ENCODE peak calls at places on chromosomes 11 and 22, in six cellular contexts. One of them, this sample, is unnamed.

GRCh38 chr11:61061081-61061826 is 41.0 kb upstream of the CD5 start:
- DNase-seq in activated T-helper 9 cell treated with anti-CD3 and anti-CD28 coated beads, Interleukin-2, amount 50 U/mL, for 16 hours: peak
- DNase-seq in GOT3: peak
- DNase-seq in fibroblast of the conjunctiva: no peak
- DNase-seq in RCC 7860: no peak
- DNase-seq in cardiac fibroblast: peak
- DNase-seq in this sample: no peak

GRCh38 chr11:128299132-128299726 is 288.1 kb downstream of the ETS1 start:
- DNase-seq in activated T-helper 9 cell treated with anti-CD3 and anti-CD28 coated beads, Interleukin-2, amount 50 U/mL, for 16 hours: no peak
- DNase-seq in GOT3: no peak
- DNase-seq in fibroblast of the conjunctiva: peak
- DNase-seq in RCC 7860: no peak
- DNase-seq in cardiac fibroblast: peak
- DNase-seq in this sample: no peak

GRCh38 chr22:30829901-30830550 is 135.4 kb downstream of the OSBP2 start:
- DNase-seq in activated T-helper 9 cell treated with anti-CD3 and anti-CD28 coated beads, Interleukin-2, amount 50 U/mL, for 16 hours: no peak
- DNase-seq in GOT3: peak
- DNase-seq in fibroblast of the conjunctiva: peak
- DNase-seq in RCC 7860: peak
- DNase-seq in cardiac fibroblast: peak
- DNase-seq in this sample: no peak

GRCh38 chr11:33319965-33320813 is 63.0 kb downstream of the HIPK3 start:
- DNase-seq in activated T-helper 9 cell treated with anti-CD3 and anti-CD28 coated beads, Interleukin-2, amount 50 U/mL, for 16 hours: no peak
- DNase-seq in GOT3: no peak
- DNase-seq in fibroblast of the conjunctiva: no peak
- DNase-seq in RCC 7860: no peak
- DNase-seq in cardiac fibroblast: no peak
- DNase-seq in this sample: no peak

GRCh38 chr11:118306556-118306955 is 2.0 kb downstream of the CD3E start:
- DNase-seq in activated T-helper 9 cell treated with anti-CD3 and anti-CD28 coated beads, Interleukin-2, amount 50 U/mL, for 16 hours: peak
- DNase-seq in GOT3: no peak
- DNase-seq in fibroblast of the conjunctiva: no peak
- DNase-seq in RCC 7860: no peak
- DNase-seq in cardiac fibroblast: no peak
- DNase-seq in this sample: no peak

GRCh38 chr11:74710291-74710938 is 20.8 kb downstream of the CHRDL2 start:
- DNase-seq in activated T-helper 9 cell treated with anti-CD3 and anti-CD28 coated beads, Interleukin-2, amount 50 U/mL, for 16 hours: no peak
- DNase-seq in GOT3: no peak
- DNase-seq in fibroblast of the conjunctiva: no peak
- DNase-seq in RCC 7860: no peak
- DNase-seq in cardiac fibroblast: peak
- DNase-seq in this sample: no peak

GRCh38 chr11:121066623-121067022 is 34.4 kb upstream of the TECTA start:
- DNase-seq in activated T-helper 9 cell treated with anti-CD3 and anti-CD28 coated beads, Interleukin-2, amount 50 U/mL, for 16 hours: no peak
- DNase-seq in GOT3: no peak
- DNase-seq in fibroblast of the conjunctiva: no peak
- DNase-seq in RCC 7860: no peak
- DNase-seq in cardiac fibroblast: no peak
- DNase-seq in this sample: no peak

GRCh38 chr11:46369458-46370152 is 11.9 kb upstream of the MDK start:
- DNase-seq in activated T-helper 9 cell treated with anti-CD3 and anti-CD28 coated beads, Interleukin-2, amount 50 U/mL, for 16 hours: peak
- DNase-seq in GOT3: no peak
- DNase-seq in fibroblast of the conjunctiva: peak
- DNase-seq in RCC 7860: peak
- DNase-seq in cardiac fibroblast: peak
- DNase-seq in this sample: no peak

GRCh38 chr11:41301023-41301422 is 158.4 kb downstream of the LRRC4C start:
- DNase-seq in activated T-helper 9 cell treated with anti-CD3 and anti-CD28 coated beads, Interleukin-2, amount 50 U/mL, for 16 hours: no peak
- DNase-seq in GOT3: no peak
- DNase-seq in fibroblast of the conjunctiva: no peak
- DNase-seq in RCC 7860: peak
- DNase-seq in cardiac fibroblast: peak
- DNase-seq in this sample: no peak

GRCh38 chr22:31866918-31867317 is 77.4 kb upstream of the YWHAH start:
- DNase-seq in activated T-helper 9 cell treated with anti-CD3 and anti-CD28 coated beads, Interleukin-2, amount 50 U/mL, for 16 hours: no peak
- DNase-seq in GOT3: no peak
- DNase-seq in fibroblast of the conjunctiva: no peak
- DNase-seq in RCC 7860: no peak
- DNase-seq in cardiac fibroblast: no peak
- DNase-seq in this sample: no peak

GRCh38 chr11:452203-452744 is 2.2 kb downstream of the PTDSS2 start:
- DNase-seq in activated T-helper 9 cell treated with anti-CD3 and anti-CD28 coated beads, Interleukin-2, amount 50 U/mL, for 16 hours: no peak
- DNase-seq in GOT3: no peak
- DNase-seq in fibroblast of the conjunctiva: no peak
- DNase-seq in RCC 7860: no peak
- DNase-seq in cardiac fibroblast: no peak
- DNase-seq in this sample: peak

GRCh38 chr22:18987765-18988164 is 51.7 kb upstream of the PRODH start:
- DNase-seq in activated T-helper 9 cell treated with anti-CD3 and anti-CD28 coated beads, Interleukin-2, amount 50 U/mL, for 16 hours: no peak
- DNase-seq in GOT3: no peak
- DNase-seq in fibroblast of the conjunctiva: no peak
- DNase-seq in RCC 7860: no peak
- DNase-seq in cardiac fibroblast: peak
- DNase-seq in this sample: no peak

GRCh38 chr11:72111803-72112540 is 523 bp downstream of the ANAPC15 start:
- DNase-seq in activated T-helper 9 cell treated with anti-CD3 and anti-CD28 coated beads, Interleukin-2, amount 50 U/mL, for 16 hours: peak
- DNase-seq in GOT3: peak
- DNase-seq in fibroblast of the conjunctiva: peak
- DNase-seq in RCC 7860: peak
- DNase-seq in cardiac fibroblast: peak
- DNase-seq in this sample: peak

GRCh38 chr11:65216830-65217229 is 35.1 kb downstream of the CAPN1 start:
- DNase-seq in activated T-helper 9 cell treated with anti-CD3 and anti-CD28 coated beads, Interleukin-2, amount 50 U/mL, for 16 hours: no peak
- DNase-seq in GOT3: no peak
- DNase-seq in fibroblast of the conjunctiva: no peak
- DNase-seq in RCC 7860: no peak
- DNase-seq in cardiac fibroblast: no peak
- DNase-seq in this sample: no peak

GRCh38 chr11:107707128-107707760 is 4.6 kb downstream of the SLN start:
- DNase-seq in activated T-helper 9 cell treated with anti-CD3 and anti-CD28 coated beads, Interleukin-2, amount 50 U/mL, for 16 hours: no peak
- DNase-seq in GOT3: no peak
- DNase-seq in fibroblast of the conjunctiva: no peak
- DNase-seq in RCC 7860: peak
- DNase-seq in cardiac fibroblast: no peak
- DNase-seq in this sample: no peak

GRCh38 chr11:44761546-44761961 is 34.8 kb downstream of the TSPAN18 start:
- DNase-seq in activated T-helper 9 cell treated with anti-CD3 and anti-CD28 coated beads, Interleukin-2, amount 50 U/mL, for 16 hours: no peak
- DNase-seq in GOT3: no peak
- DNase-seq in fibroblast of the conjunctiva: no peak
- DNase-seq in RCC 7860: no peak
- DNase-seq in cardiac fibroblast: no peak
- DNase-seq in this sample: peak

GRCh38 chr22:27580311-27580897 is 221.2 kb downstream of the MN1 start:
- DNase-seq in activated T-helper 9 cell treated with anti-CD3 and anti-CD28 coated beads, Interleukin-2, amount 50 U/mL, for 16 hours: no peak
- DNase-seq in GOT3: no peak
- DNase-seq in fibroblast of the conjunctiva: no peak
- DNase-seq in RCC 7860: peak
- DNase-seq in cardiac fibroblast: no peak
- DNase-seq in this sample: no peak

GRCh38 chr22:49045276-49045675 is 782.4 kb downstream of the BRD1 start:
- DNase-seq in activated T-helper 9 cell treated with anti-CD3 and anti-CD28 coated beads, Interleukin-2, amount 50 U/mL, for 16 hours: no peak
- DNase-seq in GOT3: no peak
- DNase-seq in fibroblast of the conjunctiva: no peak
- DNase-seq in RCC 7860: no peak
- DNase-seq in cardiac fibroblast: no peak
- DNase-seq in this sample: no peak

GRCh38 chr22:41197808-41198585 is 7.1 kb upstream of the L3MBTL2 start:
- DNase-seq in activated T-helper 9 cell treated with anti-CD3 and anti-CD28 coated beads, Interleukin-2, amount 50 U/mL, for 16 hours: peak
- DNase-seq in GOT3: no peak
- DNase-seq in fibroblast of the conjunctiva: no peak
- DNase-seq in RCC 7860: no peak
- DNase-seq in cardiac fibroblast: peak
- DNase-seq in this sample: peak

GRCh38 chr11:65411681-65412070 is 10.9 kb upstream of the NEAT1 start:
- DNase-seq in activated T-helper 9 cell treated with anti-CD3 and anti-CD28 coated beads, Interleukin-2, amount 50 U/mL, for 16 hours: no peak
- DNase-seq in GOT3: no peak
- DNase-seq in fibroblast of the conjunctiva: no peak
- DNase-seq in RCC 7860: no peak
- DNase-seq in cardiac fibroblast: no peak
- DNase-seq in this sample: no peak

GRCh38 chr11:61526956-61527731 is 18.6 kb downstream of the LRRC10B start:
- DNase-seq in activated T-helper 9 cell treated with anti-CD3 and anti-CD28 coated beads, Interleukin-2, amount 50 U/mL, for 16 hours: no peak
- DNase-seq in GOT3: no peak
- DNase-seq in fibroblast of the conjunctiva: no peak
- DNase-seq in RCC 7860: no peak
- DNase-seq in cardiac fibroblast: no peak
- DNase-seq in this sample: no peak

GRCh38 chr11:88282789-88283188 is 54.7 kb downstream of the CTSC start:
- DNase-seq in activated T-helper 9 cell treated with anti-CD3 and anti-CD28 coated beads, Interleukin-2, amount 50 U/mL, for 16 hours: no peak
- DNase-seq in GOT3: no peak
- DNase-seq in fibroblast of the conjunctiva: no peak
- DNase-seq in RCC 7860: no peak
- DNase-seq in cardiac fibroblast: no peak
- DNase-seq in this sample: no peak

GRCh38 chr11:34750692-34751405 is 130.0 kb downstream of the EHF start:
- DNase-seq in activated T-helper 9 cell treated with anti-CD3 and anti-CD28 coated beads, Interleukin-2, amount 50 U/mL, for 16 hours: no peak
- DNase-seq in GOT3: no peak
- DNase-seq in fibroblast of the conjunctiva: no peak
- DNase-seq in RCC 7860: no peak
- DNase-seq in cardiac fibroblast: no peak
- DNase-seq in this sample: no peak

GRCh38 chr11:60840711-60841430 is 1.0 kb upstream of the CCDC86 start:
- DNase-seq in activated T-helper 9 cell treated with anti-CD3 and anti-CD28 coated beads, Interleukin-2, amount 50 U/mL, for 16 hours: no peak
- DNase-seq in GOT3: no peak
- DNase-seq in fibroblast of the conjunctiva: peak
- DNase-seq in RCC 7860: peak
- DNase-seq in cardiac fibroblast: peak
- DNase-seq in this sample: no peak

GRCh38 chr11:64874841-64875240 is 3.6 kb downstream of the EHD1 start:
- DNase-seq in activated T-helper 9 cell treated with anti-CD3 and anti-CD28 coated beads, Interleukin-2, amount 50 U/mL, for 16 hours: no peak
- DNase-seq in GOT3: no peak
- DNase-seq in fibroblast of the conjunctiva: no peak
- DNase-seq in RCC 7860: no peak
- DNase-seq in cardiac fibroblast: no peak
- DNase-seq in this sample: no peak

GRCh38 chr11:114281388-114281956 is 14.7 kb upstream of the NNMT start:
- DNase-seq in activated T-helper 9 cell treated with anti-CD3 and anti-CD28 coated beads, Interleukin-2, amount 50 U/mL, for 16 hours: no peak
- DNase-seq in GOT3: no peak
- DNase-seq in fibroblast of the conjunctiva: no peak
- DNase-seq in RCC 7860: no peak
- DNase-seq in cardiac fibroblast: no peak
- DNase-seq in this sample: no peak

GRCh38 chr11:126318642-126319373 is 14.9 kb downstream of the DCPS start:
- DNase-seq in activated T-helper 9 cell treated with anti-CD3 and anti-CD28 coated beads, Interleukin-2, amount 50 U/mL, for 16 hours: no peak
- DNase-seq in GOT3: no peak
- DNase-seq in fibroblast of the conjunctiva: peak
- DNase-seq in RCC 7860: peak
- DNase-seq in cardiac fibroblast: peak
- DNase-seq in this sample: peak

GRCh38 chr11:65503923-65504670 is 5.3 kb downstream of the MALAT1 start:
- DNase-seq in activated T-helper 9 cell treated with anti-CD3 and anti-CD28 coated beads, Interleukin-2, amount 50 U/mL, for 16 hours: no peak
- DNase-seq in GOT3: no peak
- DNase-seq in fibroblast of the conjunctiva: no peak
- DNase-seq in RCC 7860: peak
- DNase-seq in cardiac fibroblast: peak
- DNase-seq in this sample: no peak

GRCh38 chr11:86116996-86117705 is 48.3 kb upstream of the PICALM start:
- DNase-seq in activated T-helper 9 cell treated with anti-CD3 and anti-CD28 coated beads, Interleukin-2, amount 50 U/mL, for 16 hours: no peak
- DNase-seq in GOT3: no peak
- DNase-seq in fibroblast of the conjunctiva: no peak
- DNase-seq in RCC 7860: peak
- DNase-seq in cardiac fibroblast: peak
- DNase-seq in this sample: no peak

GRCh38 chr11:90135016-90135415 is 553 bp downstream of the NAALAD2 start:
- DNase-seq in activated T-helper 9 cell treated with anti-CD3 and anti-CD28 coated beads, Interleukin-2, amount 50 U/mL, for 16 hours: no peak
- DNase-seq in GOT3: no peak
- DNase-seq in fibroblast of the conjunctiva: no peak
- DNase-seq in RCC 7860: no peak
- DNase-seq in cardiac fibroblast: peak
- DNase-seq in this sample: no peak

GRCh38 chr11:122202161-122202950 is 86.3 kb upstream of the BLID start:
- DNase-seq in activated T-helper 9 cell treated with anti-CD3 and anti-CD28 coated beads, Interleukin-2, amount 50 U/mL, for 16 hours: no peak
- DNase-seq in GOT3: peak
- DNase-seq in fibroblast of the conjunctiva: peak
- DNase-seq in RCC 7860: no peak
- DNase-seq in cardiac fibroblast: peak
- DNase-seq in this sample: no peak

GRCh38 chr11:73152086-73152853 is 10.2 kb upstream of the FCHSD2 start:
- DNase-seq in activated T-helper 9 cell treated with anti-CD3 and anti-CD28 coated beads, Interleukin-2, amount 50 U/mL, for 16 hours: no peak
- DNase-seq in GOT3: no peak
- DNase-seq in fibroblast of the conjunctiva: no peak
- DNase-seq in RCC 7860: no peak
- DNase-seq in cardiac fibroblast: no peak
- DNase-seq in this sample: no peak

GRCh38 chr11:73147771-73148681 is 5.9 kb upstream of the FCHSD2 start:
- DNase-seq in activated T-helper 9 cell treated with anti-CD3 and anti-CD28 coated beads, Interleukin-2, amount 50 U/mL, for 16 hours: no peak
- DNase-seq in GOT3: no peak
- DNase-seq in fibroblast of the conjunctiva: no peak
- DNase-seq in RCC 7860: no peak
- DNase-seq in cardiac fibroblast: no peak
- DNase-seq in this sample: peak

GRCh38 chr11:82682003-82682751 is 51.5 kb downstream of the FAM181B start:
- DNase-seq in activated T-helper 9 cell treated with anti-CD3 and anti-CD28 coated beads, Interleukin-2, amount 50 U/mL, for 16 hours: no peak
- DNase-seq in GOT3: no peak
- DNase-seq in fibroblast of the conjunctiva: peak
- DNase-seq in RCC 7860: peak
- DNase-seq in cardiac fibroblast: peak
- DNase-seq in this sample: no peak

GRCh38 chr22:37566903-37567798 is 6.9 kb downstream of the CDC42EP1 start:
- DNase-seq in activated T-helper 9 cell treated with anti-CD3 and anti-CD28 coated beads, Interleukin-2, amount 50 U/mL, for 16 hours: peak
- DNase-seq in GOT3: no peak
- DNase-seq in fibroblast of the conjunctiva: no peak
- DNase-seq in RCC 7860: peak
- DNase-seq in cardiac fibroblast: peak
- DNase-seq in this sample: peak

GRCh38 chr22:36510966-36511881 is 4.4 kb upstream of the FOXRED2 start:
- DNase-seq in activated T-helper 9 cell treated with anti-CD3 and anti-CD28 coated beads, Interleukin-2, amount 50 U/mL, for 16 hours: no peak
- DNase-seq in GOT3: no peak
- DNase-seq in fibroblast of the conjunctiva: peak
- DNase-seq in RCC 7860: peak
- DNase-seq in cardiac fibroblast: peak
- DNase-seq in this sample: no peak

GRCh38 chr11:17558916-17559315 is 11.9 kb downstream of the OTOG start:
- DNase-seq in activated T-helper 9 cell treated with anti-CD3 and anti-CD28 coated beads, Interleukin-2, amount 50 U/mL, for 16 hours: no peak
- DNase-seq in GOT3: no peak
- DNase-seq in fibroblast of the conjunctiva: no peak
- DNase-seq in RCC 7860: no peak
- DNase-seq in cardiac fibroblast: no peak
- DNase-seq in this sample: no peak